ENCODE peak calls at places on chromosomes 5 and 9, in nine cellular contexts. E is ACHN, K is GM04504, U is globus pallidus, F is fibroblast of pulmonary artery, T is choroid plexus epithelial cell, V is heart left ventricle, Q is A549, B is left cardiac atrium. O is an unnamed sample.
A peak's percentile ranks its signal among the peaks of the same experiment; 100 is the strongest.

GRCh38 chr5:665541-665955 is 27.6 kb downstream of the TPPP start:
- DNase-seq in E (no peak), K (no peak), U (no peak), F (no peak), T (no peak), V (no peak), Q (peak; percentile 32), B (no peak), O (no peak)

GRCh38 chr5:112186401-112186990 is 232.6 kb downstream of the EPB41L4A start:
- DNase-seq in E (peak; percentile 42), K (peak; percentile 11), U (peak; percentile 32), F (peak; percentile 65), T (peak; percentile 75), V (no peak), Q (peak; percentile 57), B (no peak), O (peak; percentile 43)

GRCh38 chr5:400282-401215 is 42.4 kb upstream of the EXOC3 start:
- DNase-seq in E (no peak), K (peak; percentile 94), U (no peak), F (peak; percentile 18), T (no peak), V (peak; percentile 60), Q (no peak), B (peak; percentile 17), O (peak; percentile 57)

GRCh38 chr5:31329722-31330121 is 136.2 kb downstream of the CDH6 start:
- DNase-seq in E (no peak), K (no peak), U (no peak), F (no peak), T (peak; percentile 10), V (no peak), Q (no peak), B (no peak), O (no peak)

GRCh38 chr9:31588756-31589155 is 795.7 kb upstream of the ACO1 start:
- DNase-seq in E (no peak), K (no peak), U (no peak), F (no peak), T (no peak), V (no peak), Q (no peak), B (no peak), O (no peak)

GRCh38 chr5:16800477-16800876 is 135.6 kb downstream of the MYO10 start:
- DNase-seq in E (no peak), K (no peak), U (no peak), F (no peak), T (no peak), V (no peak), Q (no peak), B (no peak), O (no peak)

GRCh38 chr9:6068983-6069382 is 53.6 kb upstream of the RANBP6 start:
- DNase-seq in E (no peak), K (no peak), U (no peak), F (no peak), T (no peak), V (no peak), Q (no peak), B (no peak), O (no peak)

GRCh38 chr9:108515856-108516255 is 339.9 kb downstream of the ACTL7B start:
- DNase-seq in E (no peak), K (no peak), U (no peak), F (no peak), T (no peak), V (no peak), Q (no peak), B (no peak), O (no peak)

GRCh38 chr5:116864157-116864837 is 289.7 kb upstream of the SEMA6A start:
- DNase-seq in E (no peak), K (no peak), U (no peak), F (no peak), T (peak; percentile 2), V (no peak), Q (no peak), B (no peak), O (no peak)

GRCh38 chr9:107175039-107175438 is 108.0 kb upstream of the RAD23B start:
- DNase-seq in E (no peak), K (no peak), U (no peak), F (peak; percentile 50), T (peak; percentile 53), V (peak; percentile 66), Q (no peak), B (peak; percentile 43), O (peak; percentile 40)

GRCh38 chr5:169577966-169578365 is 5.6 kb upstream of the SPDL1 start:
- DNase-seq in E (peak; percentile 25), K (peak; percentile 33), U (no peak), F (peak; percentile 66), T (peak; percentile 34), V (no peak), Q (peak; percentile 33), B (no peak), O (peak; percentile 19)

GRCh38 chr5:147160923-147161663 is 73.7 kb upstream of the STK32A start:
- DNase-seq in E (no peak), K (no peak), U (peak; percentile 26), F (peak; percentile 24), T (no peak), V (no peak), Q (no peak), B (no peak), O (no peak)

GRCh38 chr9:21317956-21318923 is 13.1 kb upstream of the IFNA5 start:
- DNase-seq in E (no peak), K (peak; percentile 12), U (peak; percentile 62), F (peak; percentile 67), T (peak; percentile 71), V (no peak), Q (peak; percentile 58), B (peak; percentile 28), O (peak; percentile 48)

GRCh38 chr9:125538092-125538473 is 168.9 kb downstream of the MAPKAP1 start:
- DNase-seq in E (peak; percentile 89), K (peak; percentile 76), U (no peak), F (peak; percentile 91), T (peak; percentile 95), V (no peak), Q (peak; percentile 72), B (no peak), O (peak; percentile 89)

GRCh38 chr9:101840694-101841188 is 102.3 kb upstream of the GRIN3A start:
- DNase-seq in E (no peak), K (no peak), U (no peak), F (no peak), T (no peak), V (no peak), Q (no peak), B (no peak), O (no peak)

GRCh38 chr5:157690690-157691433 is 19.5 kb downstream of the C5orf52 start:
- DNase-seq in E (no peak), K (no peak), U (no peak), F (no peak), T (no peak), V (no peak), Q (no peak), B (no peak), O (no peak)

GRCh38 chr9:6893350-6894131 is 135.8 kb downstream of the KDM4C start:
- DNase-seq in E (no peak), K (no peak), U (no peak), F (no peak), T (no peak), V (no peak), Q (no peak), B (no peak), O (no peak)

GRCh38 chr9:136326777-136327312 is 494 bp upstream of the GPSM1 start:
- DNase-seq in E (no peak), K (no peak), U (no peak), F (no peak), T (peak; percentile 39), V (no peak), Q (no peak), B (no peak), O (no peak)

GRCh38 chr5:4348418-4348817 is 752.8 kb downstream of the IRX1 start:
- DNase-seq in E (no peak), K (no peak), U (no peak), F (no peak), T (no peak), V (no peak), Q (no peak), B (no peak), O (no peak)

GRCh38 chr5:78268361-78268760 is 26.1 kb downstream of the AP3B1 start:
- DNase-seq in E (no peak), K (no peak), U (no peak), F (no peak), T (no peak), V (no peak), Q (no peak), B (no peak), O (no peak)

GRCh38 chr5:159851053-159851452 is 65.2 kb upstream of the ADRA1B start:
- DNase-seq in E (peak; percentile 19), K (no peak), U (peak; percentile 11), F (no peak), T (no peak), V (no peak), Q (no peak), B (no peak), O (peak; percentile 41)

GRCh38 chr9:120610975-120611689 is 31.2 kb upstream of the CDK5RAP2 start:
- DNase-seq in E (peak; percentile 21), K (no peak), U (no peak), F (peak; percentile 13), T (peak; percentile 39), V (no peak), Q (peak; percentile 38), B (no peak), O (peak; percentile 36)

GRCh38 chr5:97606531-97606930 is 423.5 kb upstream of the RIOK2 start:
- DNase-seq in E (no peak), K (no peak), U (no peak), F (no peak), T (no peak), V (no peak), Q (no peak), B (no peak), O (no peak)

O was measured in LHCN-M2.